ENCODE peak calls at places on chromosomes 11 and 22, in nine cellular contexts. One of them, this sample, is unnamed.

GRCh38 chr11:65565624-65566453 is 4.4 kb upstream of the ZNRD2 start:
- DNase-seq in IMR-90: peak
- DNase-seq in esophagus squamous epithelium: no peak
- DNase-seq in NB4: no peak
- DNase-seq in tibial nerve: no peak
- DNase-seq in adrenal gland: no peak
- DNase-seq in heart left ventricle: no peak
- DNase-seq in GM12892: no peak
- DNase-seq in GM12891: no peak
- DNase-seq in this sample: no peak

GRCh38 chr11:72220696-72221363 is 3.7 kb upstream of the INPPL1 start:
- DNase-seq in IMR-90: no peak
- DNase-seq in esophagus squamous epithelium: no peak
- DNase-seq in NB4: no peak
- DNase-seq in tibial nerve: no peak
- DNase-seq in adrenal gland: no peak
- DNase-seq in heart left ventricle: no peak
- DNase-seq in GM12892: no peak
- DNase-seq in GM12891: no peak
- DNase-seq in this sample: no peak

GRCh38 chr11:112961751-112962747 is 829 bp downstream of the NCAM1 start:
- DNase-seq in IMR-90: no peak
- DNase-seq in esophagus squamous epithelium: no peak
- DNase-seq in NB4: peak
- DNase-seq in tibial nerve: no peak
- DNase-seq in adrenal gland: peak
- DNase-seq in heart left ventricle: peak
- DNase-seq in GM12892: no peak
- DNase-seq in GM12891: peak
- DNase-seq in this sample: no peak

GRCh38 chr22:42289671-42290269 is 19.3 kb upstream of the TCF20 start:
- DNase-seq in IMR-90: no peak
- DNase-seq in esophagus squamous epithelium: no peak
- DNase-seq in NB4: no peak
- DNase-seq in tibial nerve: no peak
- DNase-seq in adrenal gland: no peak
- DNase-seq in heart left ventricle: no peak
- DNase-seq in GM12892: no peak
- DNase-seq in GM12891: no peak
- DNase-seq in this sample: no peak

GRCh38 chr11:24043842-24044241 is 453.0 kb upstream of the LUZP2 start:
- DNase-seq in IMR-90: no peak
- DNase-seq in esophagus squamous epithelium: no peak
- DNase-seq in NB4: no peak
- DNase-seq in tibial nerve: no peak
- DNase-seq in adrenal gland: no peak
- DNase-seq in heart left ventricle: no peak
- DNase-seq in GM12892: no peak
- DNase-seq in GM12891: no peak
- DNase-seq in this sample: no peak

GRCh38 chr11:58730507-58731089 is 1.1 kb downstream of the GLYAT start:
- DNase-seq in IMR-90: no peak
- DNase-seq in esophagus squamous epithelium: no peak
- DNase-seq in NB4: no peak
- DNase-seq in tibial nerve: no peak
- DNase-seq in adrenal gland: no peak
- DNase-seq in heart left ventricle: no peak
- DNase-seq in GM12892: no peak
- DNase-seq in GM12891: no peak
- DNase-seq in this sample: no peak

GRCh38 chr11:83571301-83571700 is 285.1 kb upstream of the CCDC90B start:
- DNase-seq in IMR-90: peak
- DNase-seq in esophagus squamous epithelium: no peak
- DNase-seq in NB4: no peak
- DNase-seq in tibial nerve: no peak
- DNase-seq in adrenal gland: no peak
- DNase-seq in heart left ventricle: no peak
- DNase-seq in GM12892: no peak
- DNase-seq in GM12891: no peak
- DNase-seq in this sample: no peak

GRCh38 chr11:75441804-75442132 is 8.8 kb upstream of the KLHL35 start:
- DNase-seq in IMR-90: no peak
- DNase-seq in esophagus squamous epithelium: no peak
- DNase-seq in NB4: no peak
- DNase-seq in tibial nerve: no peak
- DNase-seq in adrenal gland: no peak
- DNase-seq in heart left ventricle: peak
- DNase-seq in GM12892: no peak
- DNase-seq in GM12891: no peak
- DNase-seq in this sample: no peak

GRCh38 chr11:72354356-72355115 is 79.8 kb downstream of the CLPB start:
- DNase-seq in IMR-90: peak
- DNase-seq in esophagus squamous epithelium: no peak
- DNase-seq in NB4: no peak
- DNase-seq in tibial nerve: no peak
- DNase-seq in adrenal gland: no peak
- DNase-seq in heart left ventricle: no peak
- DNase-seq in GM12892: no peak
- DNase-seq in GM12891: no peak
- DNase-seq in this sample: no peak

GRCh38 chr11:69127884-69128283 is 27.9 kb upstream of the SMIM38 start:
- DNase-seq in IMR-90: no peak
- DNase-seq in esophagus squamous epithelium: no peak
- DNase-seq in NB4: no peak
- DNase-seq in tibial nerve: no peak
- DNase-seq in adrenal gland: no peak
- DNase-seq in heart left ventricle: no peak
- DNase-seq in GM12892: no peak
- DNase-seq in GM12891: no peak
- DNase-seq in this sample: no peak

GRCh38 chr22:37032535-37033460 is 13.3 kb downstream of the MPST start:
- DNase-seq in IMR-90: peak
- DNase-seq in esophagus squamous epithelium: no peak
- DNase-seq in NB4: peak
- DNase-seq in tibial nerve: peak
- DNase-seq in adrenal gland: no peak
- DNase-seq in heart left ventricle: no peak
- DNase-seq in GM12892: no peak
- DNase-seq in GM12891: no peak
- DNase-seq in this sample: no peak

GRCh38 chr11:69716891-69717747 is 13.3 kb upstream of the FGF19 start:
- DNase-seq in IMR-90: no peak
- DNase-seq in esophagus squamous epithelium: no peak
- DNase-seq in NB4: no peak
- DNase-seq in tibial nerve: no peak
- DNase-seq in adrenal gland: no peak
- DNase-seq in heart left ventricle: no peak
- DNase-seq in GM12892: no peak
- DNase-seq in GM12891: no peak
- DNase-seq in this sample: no peak

GRCh38 chr11:766106-766940 is 11.0 kb downstream of the GATD1 start:
- DNase-seq in IMR-90: no peak
- DNase-seq in esophagus squamous epithelium: no peak
- DNase-seq in NB4: no peak
- DNase-seq in tibial nerve: no peak
- DNase-seq in adrenal gland: no peak
- DNase-seq in heart left ventricle: no peak
- DNase-seq in GM12892: no peak
- DNase-seq in GM12891: no peak
- DNase-seq in this sample: no peak

GRCh38 chr11:765802-766091 is 11.5 kb downstream of the GATD1 start:
- DNase-seq in IMR-90: no peak
- DNase-seq in esophagus squamous epithelium: no peak
- DNase-seq in NB4: no peak
- DNase-seq in tibial nerve: no peak
- DNase-seq in adrenal gland: no peak
- DNase-seq in heart left ventricle: no peak
- DNase-seq in GM12892: no peak
- DNase-seq in GM12891: no peak
- DNase-seq in this sample: no peak

GRCh38 chr11:765025-765801 is 12.1 kb downstream of the GATD1 start:
- DNase-seq in IMR-90: peak
- DNase-seq in esophagus squamous epithelium: no peak
- DNase-seq in NB4: peak
- DNase-seq in tibial nerve: no peak
- DNase-seq in adrenal gland: peak
- DNase-seq in heart left ventricle: peak
- DNase-seq in GM12892: peak
- DNase-seq in GM12891: no peak
- DNase-seq in this sample: peak

GRCh38 chr11:766941-767210 is 10.4 kb downstream of the GATD1 start:
- DNase-seq in IMR-90: no peak
- DNase-seq in esophagus squamous epithelium: no peak
- DNase-seq in NB4: no peak
- DNase-seq in tibial nerve: no peak
- DNase-seq in adrenal gland: no peak
- DNase-seq in heart left ventricle: no peak
- DNase-seq in GM12892: no peak
- DNase-seq in GM12891: no peak
- DNase-seq in this sample: no peak

DNA sequence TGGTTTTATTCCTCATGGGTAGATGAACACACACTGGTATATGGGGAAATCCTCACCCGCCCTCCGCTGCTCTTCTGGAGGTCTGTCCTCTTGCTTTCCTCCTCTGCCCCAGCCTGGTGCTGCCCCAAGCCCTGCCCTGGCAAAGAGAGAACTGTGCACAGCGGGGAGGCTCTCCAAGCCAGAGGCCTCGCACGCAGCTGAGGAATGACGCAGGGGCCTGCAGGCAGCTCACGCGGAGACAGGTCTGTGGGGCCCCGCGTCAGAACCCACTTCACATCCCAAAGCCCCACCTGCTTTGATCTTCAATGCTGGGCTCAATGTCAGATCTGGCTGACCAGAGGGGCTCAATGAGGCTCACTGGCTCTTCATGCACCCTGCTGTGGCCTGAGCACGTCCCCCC is 10.0 kb downstream of the GATD1 start:
- DNase-seq in IMR-90: no peak
- DNase-seq in esophagus squamous epithelium: no peak
- DNase-seq in NB4: no peak
- DNase-seq in tibial nerve: no peak
- DNase-seq in adrenal gland: no peak
- DNase-seq in heart left ventricle: no peak
- DNase-seq in GM12892: no peak
- DNase-seq in GM12891: no peak
- DNase-seq in this sample: no peak
- TF ChIP-seq POLR2A in IMR-90: no peak
- TF ChIP-seq POLR2A in esophagus squamous epithelium: no peak
- TF ChIP-seq POLR2A in NB4: no peak
- TF ChIP-seq POLR2A in tibial nerve: no peak
- TF ChIP-seq POLR2A in adrenal gland: no peak
- TF ChIP-seq POLR2A in heart left ventricle: no peak
- TF ChIP-seq POLR2A in GM12892: peak
- TF ChIP-seq POLR2A in GM12891: peak
- TF ChIP-seq POLR2A in this sample: no peak

GRCh38 chr22:47042861-47043496 is 280.5 kb downstream of the TBC1D22A start:
- DNase-seq in IMR-90: no peak
- DNase-seq in esophagus squamous epithelium: no peak
- DNase-seq in NB4: no peak
- DNase-seq in tibial nerve: no peak
- DNase-seq in adrenal gland: no peak
- DNase-seq in heart left ventricle: no peak
- DNase-seq in GM12892: no peak
- DNase-seq in GM12891: no peak
- DNase-seq in this sample: no peak

GRCh38 chr22:47044722-47045545 is 282.5 kb downstream of the TBC1D22A start:
- DNase-seq in IMR-90: no peak
- DNase-seq in esophagus squamous epithelium: no peak
- DNase-seq in NB4: no peak
- DNase-seq in tibial nerve: no peak
- DNase-seq in adrenal gland: no peak
- DNase-seq in heart left ventricle: no peak
- DNase-seq in GM12892: no peak
- DNase-seq in GM12891: no peak
- DNase-seq in this sample: no peak

GRCh38 chr22:47042116-47042825 is 279.8 kb downstream of the TBC1D22A start:
- DNase-seq in IMR-90: no peak
- DNase-seq in esophagus squamous epithelium: no peak
- DNase-seq in NB4: no peak
- DNase-seq in tibial nerve: no peak
- DNase-seq in adrenal gland: no peak
- DNase-seq in heart left ventricle: no peak
- DNase-seq in GM12892: no peak
- DNase-seq in GM12891: no peak
- DNase-seq in this sample: no peak

GRCh38 chr22:47045691-47046410 is 283.4 kb downstream of the TBC1D22A start:
- DNase-seq in IMR-90: no peak
- DNase-seq in esophagus squamous epithelium: no peak
- DNase-seq in NB4: no peak
- DNase-seq in tibial nerve: no peak
- DNase-seq in adrenal gland: no peak
- DNase-seq in heart left ventricle: no peak
- DNase-seq in GM12892: no peak
- DNase-seq in GM12891: no peak
- DNase-seq in this sample: no peak

GRCh38 chr22:47043835-47044721 is 281.6 kb downstream of the TBC1D22A start:
- DNase-seq in IMR-90: peak
- DNase-seq in esophagus squamous epithelium: no peak
- DNase-seq in NB4: peak
- DNase-seq in tibial nerve: no peak
- DNase-seq in adrenal gland: no peak
- DNase-seq in heart left ventricle: no peak
- DNase-seq in GM12892: no peak
- DNase-seq in GM12891: no peak
- DNase-seq in this sample: no peak
- TF ChIP-seq POLR2A in IMR-90: no peak
- TF ChIP-seq POLR2A in esophagus squamous epithelium: no peak
- TF ChIP-seq POLR2A in NB4: no peak
- TF ChIP-seq POLR2A in tibial nerve: no peak
- TF ChIP-seq POLR2A in adrenal gland: no peak
- TF ChIP-seq POLR2A in heart left ventricle: no peak
- TF ChIP-seq POLR2A in GM12892: no peak
- TF ChIP-seq POLR2A in GM12891: no peak
- TF ChIP-seq POLR2A in this sample: no peak

DNA sequence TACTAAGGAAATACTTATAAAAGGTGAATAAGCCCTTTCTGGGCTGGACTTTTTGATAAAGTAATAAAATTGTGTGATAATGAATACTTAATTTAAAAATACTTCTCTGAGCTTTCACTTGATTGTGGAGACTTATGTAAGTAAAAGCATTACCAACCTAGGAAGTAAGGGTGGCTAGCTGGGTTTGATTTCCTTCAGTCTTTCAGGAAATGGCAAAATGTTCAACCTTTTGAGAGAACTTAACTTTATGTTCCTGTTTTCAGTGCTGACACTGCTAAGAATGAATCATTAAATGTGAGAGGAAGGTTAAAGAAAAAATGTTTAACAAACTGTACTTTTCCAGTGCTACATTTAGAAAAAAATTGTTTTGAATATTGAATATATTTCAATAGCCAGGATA is 900.3 kb downstream of the METTL15 start:
- DNase-seq in IMR-90: no peak
- DNase-seq in esophagus squamous epithelium: no peak
- DNase-seq in NB4: no peak
- DNase-seq in tibial nerve: no peak
- DNase-seq in adrenal gland: no peak
- DNase-seq in heart left ventricle: no peak
- DNase-seq in GM12892: no peak
- DNase-seq in GM12891: no peak
- DNase-seq in this sample: no peak
- TF ChIP-seq POLR2A in IMR-90: no peak
- TF ChIP-seq POLR2A in esophagus squamous epithelium: no peak
- TF ChIP-seq POLR2A in NB4: no peak
- TF ChIP-seq POLR2A in tibial nerve: no peak
- TF ChIP-seq POLR2A in adrenal gland: no peak
- TF ChIP-seq POLR2A in heart left ventricle: no peak
- TF ChIP-seq POLR2A in GM12892: no peak
- TF ChIP-seq POLR2A in GM12891: no peak
- TF ChIP-seq POLR2A in this sample: no peak

GRCh38 chr11:8786933-8787332 is 104.3 kb downstream of the RPL27A start:
- DNase-seq in IMR-90: no peak
- DNase-seq in esophagus squamous epithelium: no peak
- DNase-seq in NB4: no peak
- DNase-seq in tibial nerve: no peak
- DNase-seq in adrenal gland: no peak
- DNase-seq in heart left ventricle: no peak
- DNase-seq in GM12892: no peak
- DNase-seq in GM12891: no peak
- DNase-seq in this sample: no peak
- TF ChIP-seq POLR2A in IMR-90: no peak
- TF ChIP-seq POLR2A in esophagus squamous epithelium: no peak
- TF ChIP-seq POLR2A in NB4: no peak
- TF ChIP-seq POLR2A in tibial nerve: no peak
- TF ChIP-seq POLR2A in adrenal gland: no peak
- TF ChIP-seq POLR2A in heart left ventricle: no peak
- TF ChIP-seq POLR2A in GM12892: no peak
- TF ChIP-seq POLR2A in GM12891: no peak
- TF ChIP-seq POLR2A in this sample: no peak